ENCODE peak calls at places on chromosomes 4 and X, in eight cellular contexts. S is A549, D is uterus, R is gastrocnemius medialis, Q is IMR-90, K is Peyer's patch, F is adrenal gland, N is transverse colon. L is an unnamed sample.

GRCh38 chrX:47802589-47802988 is 34.1 kb upstream of the ZNF81 start:
- DNase-seq in D (no peak), N (no peak), F (no peak), Q (peak; percentile 8), R (no peak), K (no peak), S (peak; percentile 12), L (peak; percentile 24)

GRCh38 chrX:13845721-13846378 is 29.0 kb upstream of the GPM6B start:
- DNase-seq in K (no peak), S (no peak), Q (no peak), R (peak; percentile 2), F (no peak), N (no peak), D (no peak), L (no peak)

GRCh38 chr4:37812713-37813112 is 13.8 kb upstream of the PGM2 start:
- DNase-seq in S (peak; percentile 8), K (no peak), D (no peak), R (no peak), F (no peak), Q (peak; percentile 62), N (no peak), L (no peak)

GRCh38 chr4:150212927-150213326 is 134.7 kb downstream of the DCLK2 start:
- DNase-seq in R (no peak), F (no peak), D (no peak), Q (no peak), S (no peak), N (no peak), K (no peak), L (peak; percentile 48)

GRCh38 chrX:41981481-41982013 is 58.2 kb upstream of the CASK start:
- DNase-seq in F (no peak), R (no peak), Q (no peak), S (no peak), D (no peak), N (no peak), K (no peak), L (no peak)

GRCh38 chr4:9762823-9763475 is 18.5 kb upstream of the DRD5 start:
- DNase-seq in S (peak; percentile 17), D (peak; percentile 35), N (peak; percentile 63), R (peak; percentile 10), K (no peak), Q (peak; percentile 55), F (peak; percentile 76), L (peak; percentile 61)

GRCh38 chr4:164955107-164955805 is 22.2 kb downstream of the TRIM61 start:
- DNase-seq in F (no peak), K (no peak), Q (no peak), N (no peak), R (no peak), D (no peak), S (no peak), L (no peak)

GRCh38 chrX:55907968-55908607 is 190.5 kb downstream of the RRAGB start:
- DNase-seq in K (peak; percentile 68), D (peak; percentile 40), N (peak; percentile 76), S (no peak), Q (no peak), F (peak; percentile 60), R (no peak), L (peak; percentile 76)

GRCh38 chrX:134622056-134622812 is 36.0 kb downstream of the PLAC1 start:
- DNase-seq in D (no peak), N (no peak), S (peak; percentile 39), K (no peak), F (no peak), Q (peak; percentile 89), R (no peak), L (peak; percentile 34)

GRCh38 chr4:185108185-185108584 is 34.9 kb upstream of the SLC25A4 start:
- DNase-seq in N (no peak), Q (no peak), D (no peak), F (no peak), K (no peak), S (no peak), R (no peak), L (no peak)

GRCh38 chr4:78710536-78710935 is 65.6 kb upstream of the BMP2K start:
- DNase-seq in S (no peak), Q (peak; percentile 66), D (no peak), R (no peak), N (no peak), K (no peak), F (no peak), L (no peak)

GRCh38 chr4:78704981-78705757 is 71.0 kb upstream of the BMP2K start:
- DNase-seq in Q (peak; percentile 78), N (no peak), S (no peak), D (no peak), R (no peak), F (no peak), K (no peak), L (peak; percentile 7)

GRCh38 chr4:78707268-78707667 is 68.9 kb upstream of the BMP2K start:
- DNase-seq in D (no peak), Q (no peak), R (no peak), K (no peak), N (no peak), F (no peak), S (no peak), L (no peak)

GRCh38 chr4:78706302-78706701 is 69.8 kb upstream of the BMP2K start:
- DNase-seq in R (no peak), Q (no peak), K (no peak), F (no peak), D (no peak), S (no peak), N (no peak), L (no peak)

GRCh38 chr4:78707793-78708192 is 68.4 kb upstream of the BMP2K start:
- DNase-seq in N (no peak), F (no peak), Q (no peak), S (no peak), D (no peak), K (no peak), R (no peak), L (no peak)
- H3K27ac ChIP-seq in N (no peak overlapping the region), F (no peak overlapping the region), Q (no peak overlapping the region), S (no peak overlapping the region), D (no peak overlapping the region), K (no peak overlapping the region), R (no peak overlapping the region), L (no peak overlapping the region)

DNA sequence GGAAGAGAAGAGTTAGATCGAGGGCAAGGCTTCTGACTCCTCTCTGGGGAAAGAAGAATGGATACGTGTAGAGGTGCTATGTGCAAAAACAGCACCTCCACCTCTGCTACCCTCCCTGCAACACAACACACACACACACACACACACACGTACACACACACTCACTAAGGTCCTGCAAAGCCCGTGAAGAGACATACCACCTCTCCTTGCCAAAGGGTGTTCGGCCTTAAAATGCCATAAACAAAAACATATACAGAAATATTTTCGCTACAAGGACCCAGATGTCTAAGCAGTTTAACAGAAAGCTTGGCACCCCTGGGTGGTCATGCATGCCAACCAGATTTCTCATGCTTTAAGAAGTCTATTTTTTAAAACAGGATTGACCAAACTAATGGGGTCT is 1.5 kb downstream of the TIFA start:
- DNase-seq in K (no peak), N (no peak), R (no peak), Q (peak; percentile 8), S (no peak), F (no peak), D (no peak), L (peak; percentile 14)
- TF ChIP-seq POLR2A in K (no peak), N (no peak), R (no peak), Q (no peak), S (no peak), F (no peak), D (no peak), L (no peak)

GRCh38 chr4:2484169-2484568 is 15.3 kb downstream of the RNF4 start:
- DNase-seq in F (no peak), D (no peak), R (no peak), Q (no peak), K (no peak), N (no peak), S (no peak), L (no peak)

GRCh38 chr4:2483237-2483636 is 14.3 kb downstream of the RNF4 start:
- DNase-seq in N (no peak), Q (no peak), S (no peak), K (no peak), F (no peak), D (no peak), R (no peak), L (no peak)

GRCh38 chr4:2482693-2483092 is 13.8 kb downstream of the RNF4 start:
- DNase-seq in S (no peak), R (peak; percentile 17), F (peak; percentile 48), Q (peak; percentile 35), K (peak; percentile 22), N (no peak), D (no peak), L (peak; percentile 69)

GRCh38 chr4:2480649-2481048 is 11.7 kb downstream of the RNF4 start:
- DNase-seq in F (no peak), Q (no peak), N (no peak), K (no peak), D (no peak), R (no peak), S (no peak), L (no peak)

GRCh38 chr4:2482192-2482591 is 13.3 kb downstream of the RNF4 start:
- DNase-seq in D (no peak), K (no peak), R (no peak), F (no peak), Q (no peak), S (no peak), N (no peak), L (no peak)
- H3K27ac ChIP-seq in D (peak overlapping the region; percentile 3), K (peak overlapping the region; percentile 49), R (peak overlapping the region; percentile 51), F (peak overlapping the region; percentile 7), Q (no peak overlapping the region), S (no peak overlapping the region), N (peak overlapping the region; percentile 64), L (peak overlapping the region; percentile 57)

GRCh38 chr4:118034061-118034785 is at the start of gene NDST3:
- DNase-seq in S (peak; percentile 44), Q (peak; percentile 31), D (peak; percentile 18), F (no peak), N (peak; percentile 39), R (no peak), K (no peak), L (peak; percentile 78)

GRCh38 chr4:118036336-118036735 is 2.0 kb downstream of the NDST3 start:
- DNase-seq in N (no peak), K (no peak), S (no peak), D (no peak), F (no peak), Q (no peak), R (no peak), L (no peak)

GRCh38 chr4:118035309-118035708 is 1.0 kb downstream of the NDST3 start:
- DNase-seq in Q (no peak), S (no peak), K (no peak), D (no peak), N (no peak), R (no peak), F (no peak), L (no peak)

GRCh38 chr4:118033148-118034060 is 882 bp upstream of the NDST3 start:
- DNase-seq in F (no peak), D (no peak), R (no peak), N (peak; percentile 69), Q (peak; percentile 24), S (peak; percentile 11), K (no peak), L (peak; percentile 76)

GRCh38 chr4:118032691-118033090 is 1.6 kb upstream of the NDST3 start:
- DNase-seq in D (no peak), Q (peak; percentile 20), F (no peak), N (no peak), K (no peak), R (no peak), S (no peak), L (peak; percentile 7)
- TF ChIP-seq POLR2A in D (no peak), Q (no peak), F (no peak), N (no peak), K (no peak), R (no peak), S (no peak), L (no peak)

L was measured in thyroid gland.